ENCODE peak calls at places on chromosomes 7 and 10, in ten cellular contexts. H, F, Y, U, T, M, G, P, C and V are unnamed samples.

GRCh38 chr10:110646417-110647135 is 2.4 kb downstream of the RBM20 start:
- DNase-seq in H (no peak), F (no peak), Y (no peak), U (no peak), T (no peak), M (no peak), G (no peak), P (no peak), C (no peak), V (no peak)

GRCh38 chr7:30931161-30931926 is 19.7 kb downstream of the AQP1 start:
- DNase-seq in H (no peak), F (no peak), Y (peak; percentile 70), U (no peak), T (no peak), M (no peak), G (peak; percentile 31), P (no peak), C (no peak), V (no peak)

GRCh38 chr7:78197447-78197846 is 398.9 kb downstream of the PHTF2 start:
- DNase-seq in H (no peak), F (no peak), Y (peak; percentile 93), U (peak; percentile 49), T (peak; percentile 74), M (peak; percentile 79), G (peak; percentile 68), P (no peak), C (no peak), V (no peak)

GRCh38 chr7:17401806-17402627 is 103.6 kb downstream of the AHR start:
- DNase-seq in H (no peak), F (no peak), Y (no peak), U (no peak), T (no peak), M (no peak), G (no peak), P (no peak), C (no peak), V (no peak)

GRCh38 chr7:79610905-79611304 is 157.4 kb upstream of the MAGI2 start:
- DNase-seq in H (no peak), F (no peak), Y (no peak), U (no peak), T (no peak), M (no peak), G (no peak), P (no peak), C (no peak), V (no peak)

GRCh38 chr7:34096135-34096775 is 190.9 kb downstream of the BMPER start:
- DNase-seq in H (no peak), F (no peak), Y (peak; percentile 94), U (peak; percentile 72), T (peak; percentile 91), M (peak; percentile 79), G (peak; percentile 83), P (peak; percentile 76), C (no peak), V (peak; percentile 64)

GRCh38 chr7:23685770-23686169 is 5.8 kb downstream of the FAM221A start:
- DNase-seq in H (no peak), F (no peak), Y (peak; percentile 45), U (peak; percentile 21), T (no peak), M (no peak), G (no peak), P (no peak), C (no peak), V (no peak)

GRCh38 chr7:93048136-93048930 is 69.4 kb downstream of the SAMD9 start:
- DNase-seq in H (no peak), F (no peak), Y (peak; percentile 51), U (peak; percentile 57), T (no peak), M (peak; percentile 51), G (peak; percentile 37), P (no peak), C (no peak), V (no peak)

GRCh38 chr7:36348256-36348655 is 41.4 kb upstream of the ANLN start:
- DNase-seq in H (no peak), F (no peak), Y (peak; percentile 15), U (no peak), T (no peak), M (peak; percentile 12), G (peak; percentile 84), P (no peak), C (no peak), V (no peak)

GRCh38 chr7:114823290-114823689 is 98.6 kb upstream of the MDFIC start:
- DNase-seq in H (no peak), F (no peak), Y (no peak), U (peak; percentile 93), T (no peak), M (no peak), G (no peak), P (no peak), C (no peak), V (no peak)

GRCh38 chr7:27092753-27093097 is 3.1 kb downstream of the HOXA1 start:
- DNase-seq in H (no peak), F (no peak), Y (no peak), U (no peak), T (no peak), M (no peak), G (no peak), P (no peak), C (no peak), V (no peak)

GRCh38 chr7:144842377-144842851 is 6.6 kb upstream of the TPK1 start:
- DNase-seq in H (no peak), F (no peak), Y (no peak), U (peak; percentile 83), T (no peak), M (no peak), G (peak; percentile 21), P (no peak), C (peak; percentile 10), V (peak; percentile 28)

GRCh38 chr10:8331387-8331786 is 276.9 kb downstream of the GATA3 start:
- DNase-seq in H (no peak), F (peak; percentile 32), Y (no peak), U (no peak), T (no peak), M (no peak), G (no peak), P (no peak), C (no peak), V (no peak)

GRCh38 chr7:464177-464711 is 55.4 kb downstream of the PDGFA start:
- DNase-seq in H (no peak), F (no peak), Y (no peak), U (no peak), T (no peak), M (no peak), G (no peak), P (peak; percentile 9), C (no peak), V (no peak)

GRCh38 chr10:68075550-68076004 is 494 bp upstream of the HERC4 start:
- DNase-seq in H (no peak), F (no peak), Y (no peak), U (no peak), T (no peak), M (no peak), G (no peak), P (no peak), C (no peak), V (no peak)

GRCh38 chr7:18221377-18222290 is 194.0 kb upstream of the PRPS1L1 start:
- DNase-seq in H (no peak), F (no peak), Y (peak; percentile 20), U (no peak), T (no peak), M (no peak), G (no peak), P (no peak), C (no peak), V (no peak)

GRCh38 chr10:94115725-94116124 is 122.0 kb downstream of the PLCE1 start:
- DNase-seq in H (no peak), F (no peak), Y (peak; percentile 88), U (peak; percentile 98), T (no peak), M (peak; percentile 75), G (peak; percentile 82), P (no peak), C (no peak), V (no peak)

GRCh38 chr7:2782565-2782964 is 61.5 kb downstream of the GNA12 start:
- DNase-seq in H (no peak), F (no peak), Y (no peak), U (no peak), T (no peak), M (no peak), G (no peak), P (no peak), C (no peak), V (no peak)

GRCh38 chr10:71150811-71151210 is 61.6 kb upstream of the UNC5B start:
- DNase-seq in H (no peak), F (no peak), Y (no peak), U (no peak), T (no peak), M (no peak), G (no peak), P (no peak), C (no peak), V (no peak)

GRCh38 chr10:103175580-103176285 is 17.3 kb downstream of the NT5C2 start:
- DNase-seq in H (no peak), F (no peak), Y (no peak), U (no peak), T (no peak), M (no peak), G (no peak), P (no peak), C (no peak), V (no peak)

GRCh38 chr7:42351313-42351935 is 114.4 kb upstream of the GLI3 start:
- DNase-seq in H (no peak), F (no peak), Y (peak; percentile 32), U (no peak), T (peak; percentile 63), M (peak; percentile 9), G (peak; percentile 10), P (no peak), C (no peak), V (no peak)